ENCODE peak calls at places on chromosome 1, in four cellular contexts. B, J, X and O are unnamed samples.

GRCh38 chr1:27122652-27123051 is 32.3 kb downstream of the SLC9A1 start:
- DNase-seq in X (no peak), B (no peak), J (peak; percentile 70), O (no peak)

GRCh38 chr1:11925938-11926292 is 312 bp downstream of the KIAA2013 start:
- DNase-seq in X (no peak), B (no peak), J (peak; percentile 60), O (no peak)

GRCh38 chr1:103514920-103515503 is 10.5 kb upstream of the RNPC3 start:
- DNase-seq in J (no peak), B (no peak), X (peak; percentile 79), O (peak; percentile 44)

GRCh38 chr1:160844447-160845232 is 18.0 kb downstream of the CD244 start:
- DNase-seq in B (no peak), X (no peak), J (no peak), O (no peak)

GRCh38 chr1:212108981-212109380 is 73.4 kb downstream of the DTL start:
- DNase-seq in B (no peak), X (no peak), J (no peak), O (no peak)

GRCh38 chr1:192477630-192478029 is 97.9 kb upstream of the RGS1 start:
- DNase-seq in J (no peak), B (no peak), X (peak; percentile 79), O (peak; percentile 32)

GRCh38 chr1:198529414-198529813 is 11.1 kb downstream of the ATP6V1G3 start:
- DNase-seq in B (no peak), J (no peak), X (no peak), O (no peak)

GRCh38 chr1:201591348-201591747 is 52.4 kb downstream of the NAV1 start:
- DNase-seq in X (no peak), J (peak; percentile 18), B (no peak), O (no peak)

GRCh38 chr1:163085904-163086268 is 16.7 kb downstream of the RGS4 start:
- DNase-seq in B (no peak), J (no peak), X (no peak), O (no peak)

GRCh38 chr1:43976045-43976444 is 1.3 kb downstream of the ATP6V0B start:
- DNase-seq in J (no peak), X (no peak), B (no peak), O (no peak)

GRCh38 chr1:30513396-30514136 is 209.8 kb downstream of the MATN1 start:
- DNase-seq in X (no peak), B (no peak), J (no peak), O (no peak)

GRCh38 chr1:42860339-42861013 is 14.1 kb downstream of the ZNF691 start:
- DNase-seq in X (peak; percentile 38), B (no peak), J (no peak), O (no peak)

GRCh38 chr1:60899464-60899863 is 182.9 kb upstream of the NFIA start:
- DNase-seq in B (no peak), J (no peak), X (no peak), O (no peak)

GRCh38 chr1:119564548-119564947 is 57.5 kb downstream of the HSD3B1 start:
- DNase-seq in J (no peak), B (no peak), X (no peak), O (no peak)

GRCh38 chr1:239995281-239995680 is 96.4 kb upstream of the FMN2 start:
- DNase-seq in J (no peak), X (no peak), B (no peak), O (no peak)

GRCh38 chr1:210464519-210465039 is 135.9 kb downstream of the HHAT start:
- DNase-seq in B (no peak), X (no peak), J (peak; percentile 74), O (no peak)

GRCh38 chr1:210686841-210687240 is 358.1 kb downstream of the HHAT start:
- DNase-seq in B (no peak), J (no peak), X (no peak), O (no peak)

GRCh38 chr1:240794061-240794843 is 182.3 kb upstream of the GREM2 start:
- DNase-seq in B (no peak), X (no peak), J (no peak), O (no peak)

GRCh38 chr1:222288056-222288455 is 259.8 kb downstream of the HHIPL2 start:
- DNase-seq in X (peak; percentile 51), B (no peak), J (no peak), O (no peak)

GRCh38 chr1:55337801-55338447 is 122.8 kb upstream of the USP24 start:
- DNase-seq in B (no peak), X (peak; percentile 85), J (no peak), O (no peak)

GRCh38 chr1:67031121-67031520 is 22.8 kb downstream of the SLC35D1 start:
- DNase-seq in B (no peak), J (no peak), X (no peak), O (no peak)

GRCh38 chr1:27049607-27050006 is 37.0 kb upstream of the TENT5B start:
- DNase-seq in X (peak; percentile 95), B (no peak), J (no peak), O (no peak)

GRCh38 chr1:111535256-111536191 is 32.1 kb upstream of the ADORA3 start:
- DNase-seq in X (no peak), J (no peak), B (no peak), O (no peak)

GRCh38 chr1:58451560-58452211 is 94.8 kb downstream of the OMA1 start:
- DNase-seq in X (no peak), B (no peak), J (no peak), O (no peak)

GRCh38 chr1:94270801-94271203 is 33.4 kb upstream of the ARHGAP29 start:
- DNase-seq in J (no peak), B (no peak), X (no peak), O (no peak)

GRCh38 chr1:53362851-53363642 is 35.2 kb upstream of the LRP8 start:
- DNase-seq in B (no peak), X (peak; percentile 50), J (no peak), O (no peak)

GRCh38 chr1:227733309-227733705 is 1.8 kb downstream of the JMJD4 start:
- DNase-seq in B (no peak), X (no peak), J (no peak), O (no peak)

GRCh38 chr1:55378582-55378981 is 163.4 kb upstream of the USP24 start:
- DNase-seq in J (no peak), X (peak; percentile 73), B (peak; percentile 34), O (no peak)

GRCh38 chr1:16248603-16249534 is 11.9 kb upstream of the CPLANE2 start:
- DNase-seq in X (no peak), J (peak; percentile 84), B (no peak), O (no peak)

GRCh38 chr1:33180226-33181037 is 1.4 kb downstream of the TRIM62 start:
- DNase-seq in B (peak; percentile 82), J (peak; percentile 95), X (peak; percentile 96), O (peak; percentile 66)

GRCh38 chr1:195237161-195237889 is 1370.9 kb downstream of the KCNT2 start:
- DNase-seq in X (no peak), J (no peak), B (no peak), O (no peak)